ENCODE peak calls at places on chromosomes 1 and 21, in seven cellular contexts. One of them, this sample, is unnamed.

GRCh38 chr1:228362141-228362883 is 44.3 kb downstream of the TRIM11 start:
- DNase-seq in GM23248: no peak
- DNase-seq in neural progenitor cell: no peak
- DNase-seq in HCT116: no peak
- DNase-seq in PC-3: no peak
- DNase-seq in mammary epithelial cell: no peak
- DNase-seq in OCI-LY7: no peak
- DNase-seq in this sample: no peak

GRCh38 chr1:117336087-117336817 is 31.0 kb upstream of the MAN1A2 start:
- DNase-seq in GM23248: peak; percentile 18
- DNase-seq in neural progenitor cell: peak; percentile 41
- DNase-seq in HCT116: no peak
- DNase-seq in PC-3: peak; percentile 38
- DNase-seq in mammary epithelial cell: no peak
- DNase-seq in OCI-LY7: no peak
- DNase-seq in this sample: peak; percentile 72

GRCh38 chr1:4711191-4711915 is 56.9 kb downstream of the AJAP1 start:
- DNase-seq in GM23248: no peak
- DNase-seq in neural progenitor cell: peak; percentile 55
- DNase-seq in HCT116: no peak
- DNase-seq in PC-3: no peak
- DNase-seq in mammary epithelial cell: no peak
- DNase-seq in OCI-LY7: no peak
- DNase-seq in this sample: no peak

GRCh38 chr1:84571150-84571535 is 3.1 kb downstream of the CTBS start:
- DNase-seq in GM23248: peak; percentile 61
- DNase-seq in neural progenitor cell: no peak
- DNase-seq in HCT116: no peak
- DNase-seq in PC-3: peak; percentile 73
- DNase-seq in mammary epithelial cell: peak; percentile 30
- DNase-seq in OCI-LY7: no peak
- DNase-seq in this sample: no peak

GRCh38 chr1:28437924-28438699 is 67.7 kb upstream of the RCC1 start:
- DNase-seq in GM23248: peak; percentile 98
- DNase-seq in neural progenitor cell: peak; percentile 58
- DNase-seq in HCT116: peak; percentile 92
- DNase-seq in PC-3: peak; percentile 97
- DNase-seq in mammary epithelial cell: peak; percentile 98
- DNase-seq in OCI-LY7: no peak
- DNase-seq in this sample: peak; percentile 93

GRCh38 chr21:34915364-34915834 is 133.7 kb downstream of the RUNX1 start:
- DNase-seq in GM23248: peak; percentile 73
- DNase-seq in neural progenitor cell: no peak
- DNase-seq in HCT116: no peak
- DNase-seq in PC-3: peak; percentile 57
- DNase-seq in mammary epithelial cell: no peak
- DNase-seq in OCI-LY7: no peak
- DNase-seq in this sample: no peak

GRCh38 chr1:229191066-229191674 is 79.7 kb upstream of the RAB4A start:
- DNase-seq in GM23248: peak; percentile 57
- DNase-seq in neural progenitor cell: no peak
- DNase-seq in HCT116: no peak
- DNase-seq in PC-3: peak; percentile 33
- DNase-seq in mammary epithelial cell: peak; percentile 70
- DNase-seq in OCI-LY7: no peak
- DNase-seq in this sample: no peak

GRCh38 chr1:156646738-156647211 is 4.9 kb downstream of the BCAN start:
- DNase-seq in GM23248: no peak
- DNase-seq in neural progenitor cell: no peak
- DNase-seq in HCT116: no peak
- DNase-seq in PC-3: no peak
- DNase-seq in mammary epithelial cell: no peak
- DNase-seq in OCI-LY7: no peak
- DNase-seq in this sample: no peak

GRCh38 chr1:13751458-13751871 is 51.5 kb downstream of the PRDM2 start:
- DNase-seq in GM23248: peak; percentile 29
- DNase-seq in neural progenitor cell: no peak
- DNase-seq in HCT116: no peak
- DNase-seq in PC-3: no peak
- DNase-seq in mammary epithelial cell: no peak
- DNase-seq in OCI-LY7: no peak
- DNase-seq in this sample: no peak

DNA sequence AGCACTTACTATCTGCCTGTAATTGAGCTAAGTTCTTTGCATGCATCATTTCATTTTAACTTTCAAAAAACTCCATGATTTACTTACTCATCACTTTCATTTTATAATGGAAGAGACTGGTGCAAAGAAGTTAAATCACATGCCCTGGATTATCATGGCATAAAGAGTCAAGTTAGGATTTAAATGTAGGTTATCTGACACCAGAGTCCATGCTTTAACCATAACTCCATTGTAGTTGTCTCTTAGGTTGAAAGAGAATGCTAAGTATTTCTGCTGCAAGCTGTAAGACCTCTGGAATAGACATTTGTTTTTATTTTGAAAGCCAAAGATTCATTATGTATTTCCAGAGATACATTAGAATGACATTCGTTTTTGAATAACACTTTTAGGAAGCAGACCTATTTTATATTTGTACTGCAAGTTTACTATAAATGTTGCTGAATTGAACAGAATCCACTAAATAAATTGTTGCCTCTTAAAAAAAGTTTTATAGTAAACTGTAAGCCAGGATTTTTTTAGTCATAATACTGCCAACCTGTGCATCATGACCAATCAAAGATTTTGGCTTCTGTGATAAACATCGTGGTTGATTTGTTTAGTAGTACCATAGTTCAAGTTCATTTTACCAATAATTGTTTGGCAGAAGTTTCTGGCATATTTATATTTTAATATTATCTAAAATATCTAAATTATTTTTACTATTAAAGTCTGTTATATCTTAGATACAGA is 26.1 kb downstream of the CFH start:
- DNase-seq in GM23248: peak; percentile 22
- DNase-seq in neural progenitor cell: no peak
- DNase-seq in HCT116: no peak
- DNase-seq in PC-3: peak; percentile 31
- DNase-seq in mammary epithelial cell: no peak
- DNase-seq in OCI-LY7: no peak
- DNase-seq in this sample: no peak
- H3K79me2 ChIP-seq in GM23248: no peaks in the 10 kb centered on the region
- H3K79me2 ChIP-seq in neural progenitor cell: no peaks in the 10 kb centered on the region
- H3K79me2 ChIP-seq in HCT116: no peaks in the 10 kb centered on the region
- H3K79me2 ChIP-seq in PC-3: no peaks in the 10 kb centered on the region
- H3K79me2 ChIP-seq in mammary epithelial cell: no peaks in the 10 kb centered on the region
- H3K79me2 ChIP-seq in OCI-LY7: no peaks in the 10 kb centered on the region
- H3K79me2 ChIP-seq in this sample: no peaks in the 10 kb centered on the region

DNA sequence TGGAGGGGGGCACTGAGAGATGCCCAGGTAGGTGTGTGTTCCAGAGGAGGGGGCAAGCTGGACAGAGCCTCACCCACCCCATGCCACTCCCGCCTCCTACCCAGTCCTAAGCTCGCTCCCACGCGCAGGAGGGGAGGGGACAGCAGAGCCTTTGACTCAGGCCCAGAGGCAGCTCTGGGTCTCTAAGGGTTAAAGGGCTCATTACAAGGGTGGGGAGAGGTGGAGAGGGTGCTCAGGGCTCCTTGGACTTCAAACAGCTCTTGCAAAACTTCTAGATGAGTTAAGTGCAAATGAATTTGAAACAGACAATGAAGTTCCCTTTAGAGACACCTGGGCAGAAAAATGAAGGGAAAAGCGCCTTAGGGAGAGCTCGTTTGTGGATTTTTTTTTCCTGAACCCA is 104.2 kb upstream of the CASZ1 start:
- DNase-seq in GM23248: peak; percentile 41
- DNase-seq in neural progenitor cell: no peak
- DNase-seq in HCT116: no peak
- DNase-seq in PC-3: peak; percentile 57
- DNase-seq in mammary epithelial cell: peak; percentile 89
- DNase-seq in OCI-LY7: no peak
- DNase-seq in this sample: peak; percentile 90
- H3K4me2 ChIP-seq in GM23248: peak overlapping the region; percentile 11
- H3K4me2 ChIP-seq in neural progenitor cell: no peak overlapping the region
- H3K4me2 ChIP-seq in HCT116: peak overlapping the region; percentile 87
- H3K4me2 ChIP-seq in PC-3: peak overlapping the region; percentile 78
- H3K4me2 ChIP-seq in mammary epithelial cell: peak overlapping the region; percentile 93
- H3K4me2 ChIP-seq in OCI-LY7: no peak overlapping the region
- H3K4me2 ChIP-seq in this sample: peak overlapping the region; percentile 40

GRCh38 chr1:40390857-40391256 is 17.3 kb downstream of the SMAP2 start:
- DNase-seq in GM23248: no peak
- DNase-seq in neural progenitor cell: no peak
- DNase-seq in HCT116: no peak
- DNase-seq in PC-3: no peak
- DNase-seq in mammary epithelial cell: no peak
- DNase-seq in OCI-LY7: no peak
- DNase-seq in this sample: no peak
- H3K79me2 ChIP-seq in GM23248: peaks cover 78% of the 10 kb centered on the region
- H3K79me2 ChIP-seq in neural progenitor cell: no peaks in the 10 kb centered on the region
- H3K79me2 ChIP-seq in HCT116: no peaks in the 10 kb centered on the region
- H3K79me2 ChIP-seq in PC-3: peaks cover 87% of the 10 kb centered on the region
- H3K79me2 ChIP-seq in mammary epithelial cell: peaks cover 64% of the 10 kb centered on the region
- H3K79me2 ChIP-seq in OCI-LY7: peaks cover 90% of the 10 kb centered on the region
- H3K79me2 ChIP-seq in this sample: no peaks in the 10 kb centered on the region

DNA sequence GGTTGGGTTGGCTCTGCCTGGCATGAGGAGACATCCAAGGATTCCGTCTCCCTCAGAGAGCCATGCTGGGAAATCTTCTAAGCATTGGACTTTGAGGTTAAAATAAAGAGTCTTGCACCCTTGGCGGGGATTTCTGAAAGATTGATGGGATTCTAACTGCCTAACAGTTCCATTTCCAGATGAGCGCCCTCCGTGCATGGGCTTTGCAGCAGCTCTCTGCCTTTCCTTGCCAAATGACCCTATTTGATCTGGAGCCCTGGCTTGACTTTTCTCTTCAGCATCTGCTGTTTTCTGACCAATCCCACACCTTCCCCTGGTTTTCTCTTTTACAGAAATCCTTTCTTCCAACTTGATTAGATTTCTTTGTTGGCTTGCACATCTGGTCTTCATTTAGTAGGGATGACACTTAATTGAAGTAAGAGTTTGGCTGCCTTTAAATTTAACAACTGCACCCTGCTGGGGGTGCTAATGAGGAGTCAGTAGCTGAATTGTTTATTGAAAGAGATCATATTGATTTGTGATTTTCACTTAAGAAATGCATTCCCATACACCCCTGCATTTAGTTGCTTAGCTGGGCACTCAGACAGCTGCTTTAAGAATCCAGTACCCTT is 99.5 kb downstream of the NOS1AP start:
- DNase-seq in GM23248: peak; percentile 41
- DNase-seq in neural progenitor cell: peak; percentile 70
- DNase-seq in HCT116: no peak
- DNase-seq in PC-3: no peak
- DNase-seq in mammary epithelial cell: no peak
- DNase-seq in OCI-LY7: no peak
- DNase-seq in this sample: no peak
- H3K4me2 ChIP-seq in GM23248: no peak overlapping the region
- H3K4me2 ChIP-seq in neural progenitor cell: peak overlapping the region; percentile 57
- H3K4me2 ChIP-seq in HCT116: no peak overlapping the region
- H3K4me2 ChIP-seq in PC-3: no peak overlapping the region
- H3K4me2 ChIP-seq in mammary epithelial cell: no peak overlapping the region
- H3K4me2 ChIP-seq in OCI-LY7: no peak overlapping the region
- H3K4me2 ChIP-seq in this sample: no peak overlapping the region

GRCh38 chr21:39932335-39932734 is 65.1 kb downstream of the PCP4 start:
- DNase-seq in GM23248: no peak
- DNase-seq in neural progenitor cell: no peak
- DNase-seq in HCT116: no peak
- DNase-seq in PC-3: no peak
- DNase-seq in mammary epithelial cell: no peak
- DNase-seq in OCI-LY7: no peak
- DNase-seq in this sample: no peak
- H3K79me2 ChIP-seq in GM23248: no peaks in the 10 kb centered on the region
- H3K79me2 ChIP-seq in neural progenitor cell: no peaks in the 10 kb centered on the region
- H3K79me2 ChIP-seq in HCT116: no peaks in the 10 kb centered on the region
- H3K79me2 ChIP-seq in PC-3: no peaks in the 10 kb centered on the region
- H3K79me2 ChIP-seq in mammary epithelial cell: no peaks in the 10 kb centered on the region
- H3K79me2 ChIP-seq in OCI-LY7: no peaks in the 10 kb centered on the region
- H3K79me2 ChIP-seq in this sample: no peaks in the 10 kb centered on the region

DNA sequence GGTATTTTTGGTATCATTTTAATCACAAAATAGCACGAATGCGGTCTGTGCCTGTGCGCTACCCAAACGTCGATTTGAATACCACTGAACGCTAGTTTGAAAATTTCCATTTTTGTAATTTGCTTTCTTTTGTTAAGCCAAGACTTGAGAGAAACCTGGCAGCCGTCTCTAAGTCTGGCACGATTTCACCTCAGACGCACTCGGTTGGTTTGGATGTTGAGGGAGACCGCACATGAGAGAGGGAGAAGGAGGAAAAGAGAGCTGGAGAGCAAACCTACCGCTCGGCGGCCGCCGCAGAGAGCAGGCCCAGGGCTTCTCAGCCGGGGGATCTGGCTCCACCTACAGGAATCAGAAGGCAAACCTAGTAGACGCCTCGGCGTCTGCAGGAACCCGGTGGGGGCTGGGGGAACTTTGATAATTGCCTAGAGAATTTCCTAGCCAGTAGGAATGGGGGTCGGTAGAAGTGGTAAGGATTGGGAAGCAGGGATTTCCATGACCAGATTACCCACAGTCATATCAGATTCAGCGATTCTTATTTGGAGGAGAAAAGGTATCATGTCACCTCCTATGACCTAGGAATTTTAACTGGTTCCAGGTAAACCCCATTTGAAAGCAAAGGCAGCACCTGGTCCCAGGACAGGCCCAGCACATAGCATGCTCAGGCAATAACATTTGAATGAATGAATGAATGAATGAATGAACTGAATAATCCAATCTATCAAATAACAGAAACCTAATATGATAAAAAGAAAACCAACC is 83.2 kb downstream of the TM2D1 start:
- DNase-seq in GM23248: peak; percentile 88
- DNase-seq in neural progenitor cell: peak; percentile 77
- DNase-seq in HCT116: peak; percentile 35
- DNase-seq in PC-3: peak; percentile 71
- DNase-seq in mammary epithelial cell: peak; percentile 24
- DNase-seq in OCI-LY7: peak; percentile 39
- DNase-seq in this sample: peak; percentile 41
- H3K4me2 ChIP-seq in GM23248: peak overlapping the region; percentile 72
- H3K4me2 ChIP-seq in neural progenitor cell: no peak overlapping the region
- H3K4me2 ChIP-seq in HCT116: peak overlapping the region; percentile 69
- H3K4me2 ChIP-seq in PC-3: peak overlapping the region; percentile 72
- H3K4me2 ChIP-seq in mammary epithelial cell: no peak overlapping the region
- H3K4me2 ChIP-seq in OCI-LY7: peak overlapping the region; percentile 22
- H3K4me2 ChIP-seq in this sample: peak overlapping the region; percentile 48

GRCh38 chr1:21925334-21925940 is 11.7 kb downstream of the HSPG2 start:
- DNase-seq in GM23248: no peak
- DNase-seq in neural progenitor cell: no peak
- DNase-seq in HCT116: no peak
- DNase-seq in PC-3: no peak
- DNase-seq in mammary epithelial cell: no peak
- DNase-seq in OCI-LY7: no peak
- DNase-seq in this sample: no peak
- H3K79me2 ChIP-seq in GM23248: peaks cover 93% of the 10 kb centered on the region
- H3K79me2 ChIP-seq in neural progenitor cell: no peaks in the 10 kb centered on the region
- H3K79me2 ChIP-seq in HCT116: peaks cover 16% of the 10 kb centered on the region
- H3K79me2 ChIP-seq in PC-3: peaks cover 36% of the 10 kb centered on the region
- H3K79me2 ChIP-seq in mammary epithelial cell: peaks cover 82% of the 10 kb centered on the region
- H3K79me2 ChIP-seq in OCI-LY7: no peaks in the 10 kb centered on the region
- H3K79me2 ChIP-seq in this sample: peaks cover 21% of the 10 kb centered on the region